ENCODE peak calls at places on chromosomes 6 and 20, in four cellular contexts. F is GM13976, R is HuH-7, Y is NCI-H1105. I is an unnamed sample.

GRCh38 chr6:54217018-54217417 is 91.2 kb upstream of the TINAG start:
- DNase-seq in F (no peak), R (no peak), Y (no peak), I (no peak)

GRCh38 chr20:63434599-63435378 is 37.7 kb downstream of the KCNQ2 start:
- DNase-seq in F (peak), R (peak), Y (peak), I (no peak)

GRCh38 chr6:11618533-11618932 is 81.0 kb downstream of the TMEM170B start:
- DNase-seq in F (peak), R (peak), Y (no peak), I (no peak)

GRCh38 chr20:4261333-4262284 is 246.3 kb upstream of the RNF24 start:
- DNase-seq in F (no peak), R (no peak), Y (no peak), I (no peak)

GRCh38 chr6:7112741-7113313 is 5.1 kb downstream of the RREB1 start:
- DNase-seq in F (no peak), R (peak), Y (no peak), I (no peak)

GRCh38 chr6:112163295-112164257 is 76.2 kb downstream of the FAM229B start:
- DNase-seq in F (peak), R (peak), Y (peak), I (no peak)

GRCh38 chr6:14143305-14143704 is 25.7 kb downstream of the CD83 start:
- DNase-seq in F (no peak), R (no peak), Y (no peak), I (no peak)

GRCh38 chr6:27651371-27651732 is 178.4 kb upstream of the ZNF184 start:
- DNase-seq in F (no peak), R (peak), Y (no peak), I (no peak)

GRCh38 chr6:130524552-130524951 is 158.7 kb downstream of the TMEM200A start:
- DNase-seq in F (no peak), R (no peak), Y (no peak), I (no peak)

GRCh38 chr6:21064716-21065340 is 528.7 kb upstream of the SOX4 start:
- DNase-seq in F (no peak), R (no peak), Y (no peak), I (no peak)